ENCODE peak calls at places on chromosomes 11 and 22, in eight cellular contexts. I is head of caudate nucleus, Q is NCI-H2107, E is EL, K is anterior cingulate cortex, P is ecto neural progenitor cell, C is amniotic stem cell, S is EH. D is an unnamed sample.

GRCh38 chr11:106101797-106102196 is 24.3 kb downstream of the AASDHPPT start:
- DNase-seq in C (peak; percentile 54), S (peak; percentile 69), K (no peak), Q (no peak), P (no peak), E (peak; percentile 68), I (no peak), D (no peak)

GRCh38 chr11:55714982-55715888 is 53.2 kb downstream of the OR4C6 start:
- DNase-seq in P (no peak), S (no peak), K (no peak), E (no peak), I (no peak), Q (no peak), C (no peak), D (no peak)

GRCh38 chr11:112469376-112469775 is 208.7 kb upstream of the PLET1 start:
- DNase-seq in Q (no peak), P (no peak), C (no peak), E (no peak), K (no peak), I (no peak), S (no peak), D (no peak)

GRCh38 chr22:16819249-16819648 is 6.0 kb downstream of the XKR3 start:
- DNase-seq in Q (no peak), I (no peak), E (no peak), P (no peak), C (no peak), K (no peak), S (no peak), D (no peak)

GRCh38 chr22:47051435-47052175 is 289.2 kb downstream of the TBC1D22A start:
- DNase-seq in E (no peak), P (no peak), I (no peak), K (no peak), C (no peak), S (no peak), Q (peak; percentile 28), D (no peak)

GRCh38 chr22:43078522-43078921 is 10.7 kb downstream of the TTLL1 start:
- DNase-seq in P (no peak), C (no peak), K (no peak), E (no peak), S (no peak), I (no peak), Q (no peak), D (no peak)

GRCh38 chr22:41969110-41969646 is at the start of gene SEPTIN3:
- DNase-seq in E (no peak), K (peak; percentile 32), P (no peak), I (no peak), S (no peak), Q (no peak), C (no peak), D (no peak)

GRCh38 chr11:10456519-10456918 is 1.5 kb downstream of the AMPD3 start:
- DNase-seq in I (no peak), E (no peak), Q (peak; percentile 41), S (no peak), K (peak; percentile 33), C (no peak), P (peak; percentile 46), D (peak; percentile 57)

GRCh38 chr11:1933416-1934325 is 13.5 kb upstream of the MRPL23 start:
- DNase-seq in I (no peak), E (no peak), K (no peak), C (no peak), P (no peak), S (no peak), Q (no peak), D (no peak)

GRCh38 chr22:24950272-24950902 is 2.1 kb upstream of the KIAA1671 start:
- DNase-seq in I (peak; percentile 47), E (peak; percentile 29), P (peak; percentile 64), Q (no peak), C (no peak), S (peak; percentile 11), K (peak; percentile 35), D (no peak)

GRCh38 chr11:2581931-2582435 is 117.8 kb downstream of the KCNQ1OT1 start:
- DNase-seq in E (no peak), K (no peak), S (no peak), I (peak; percentile 3), C (no peak), Q (no peak), P (peak; percentile 36), D (no peak)